ENCODE peak calls at places on chromosome 9, in ten cellular contexts. N is fibroblast of lung, Y is cardiac muscle cell, P is lung, C is breast epithelium, X is ascending aorta, W is neural progenitor cell, T is SK-N-SH, L is gastrocnemius medialis, J is AG04450. V is an unnamed sample.

GRCh38 chr9:134475051-134475790 is 149.0 kb downstream of the RXRA start:
- DNase-seq in N (peak; percentile 85), Y (peak; percentile 93), P (peak; percentile 71), C (peak; percentile 54), X (no peak), W (no peak), T (no peak), L (no peak), J (no peak), V (no peak)

GRCh38 chr9:137053944-137054931 is at the start of gene ENTPD2:
- DNase-seq in N (no peak), Y (no peak), P (no peak), C (peak; percentile 67), X (no peak), W (peak; percentile 56), T (no peak), L (no peak), J (no peak), V (no peak)

GRCh38 chr9:108180511-108180910 is 675.3 kb downstream of the ACTL7B start:
- DNase-seq in N (peak; percentile 18), Y (peak; percentile 23), P (no peak), C (no peak), X (no peak), W (no peak), T (no peak), L (no peak), J (no peak), V (no peak)

GRCh38 chr9:135960328-135961276 is 571 bp downstream of the UBAC1 start:
- DNase-seq in N (no peak), Y (peak; percentile 17), P (no peak), C (no peak), X (no peak), W (peak; percentile 75), T (peak; percentile 80), L (no peak), J (no peak), V (no peak)

GRCh38 chr9:503881-504852 is 289.5 kb downstream of the DOCK8 start:
- DNase-seq in N (peak; percentile 40), Y (peak; percentile 78), P (peak; percentile 78), C (peak; percentile 50), X (no peak), W (peak; percentile 94), T (peak; percentile 76), L (peak; percentile 47), J (no peak), V (peak; percentile 61)

GRCh38 chr9:27278374-27278773 is 18.6 kb downstream of the EQTN start:
- DNase-seq in N (peak; percentile 8), Y (peak; percentile 29), P (no peak), C (no peak), X (no peak), W (no peak), T (no peak), L (no peak), J (no peak), V (no peak)

GRCh38 chr9:76562511-76562911 is 103.5 kb downstream of the GCNT1 start:
- DNase-seq in N (peak; percentile 67), Y (peak; percentile 81), P (no peak), C (no peak), X (no peak), W (no peak), T (no peak), L (no peak), J (no peak), V (no peak)

GRCh38 chr9:975740-976257 is 656 bp upstream of the DMRT3 start:
- DNase-seq in N (no peak), Y (no peak), P (no peak), C (no peak), X (no peak), W (no peak), T (no peak), L (no peak), J (no peak), V (no peak)

GRCh38 chr9:98254236-98255063 is 999 bp downstream of the TBC1D2 start:
- DNase-seq in N (no peak), Y (no peak), P (no peak), C (no peak), X (no peak), W (no peak), T (no peak), L (no peak), J (no peak), V (no peak)

GRCh38 chr9:34046784-34047379 is 1.8 kb downstream of the UBAP2 start:
- DNase-seq in N (no peak), Y (peak; percentile 20), P (no peak), C (no peak), X (no peak), W (peak; percentile 4), T (peak; percentile 24), L (no peak), J (no peak), V (no peak)

GRCh38 chr9:73714294-73714693 is 562.6 kb downstream of the ANXA1 start:
- DNase-seq in N (no peak), Y (no peak), P (no peak), C (no peak), X (no peak), W (no peak), T (no peak), L (no peak), J (no peak), V (no peak)

GRCh38 chr9:70947086-70947485 is 174.3 kb downstream of the TRPM3 start:
- DNase-seq in N (no peak), Y (no peak), P (no peak), C (no peak), X (no peak), W (no peak), T (no peak), L (no peak), J (no peak), V (no peak)

GRCh38 chr9:72680593-72681317 is 159.3 kb downstream of the TMC1 start:
- DNase-seq in N (no peak), Y (no peak), P (no peak), C (no peak), X (no peak), W (peak; percentile 64), T (no peak), L (no peak), J (no peak), V (no peak)

GRCh38 chr9:127876026-127876763 is 1.3 kb downstream of the AK1 start:
- DNase-seq in N (no peak), Y (no peak), P (peak; percentile 72), C (no peak), X (no peak), W (no peak), T (no peak), L (no peak), J (no peak), V (no peak)

GRCh38 chr9:134825025-134825424 is 55.6 kb upstream of the FCN2 start:
- DNase-seq in N (no peak), Y (no peak), P (no peak), C (no peak), X (no peak), W (no peak), T (no peak), L (no peak), J (no peak), V (no peak)

GRCh38 chr9:77935974-77936373 is 95.6 kb downstream of the GNAQ start:
- DNase-seq in N (no peak), Y (no peak), P (no peak), C (no peak), X (no peak), W (no peak), T (no peak), L (no peak), J (no peak), V (no peak)

DNA sequence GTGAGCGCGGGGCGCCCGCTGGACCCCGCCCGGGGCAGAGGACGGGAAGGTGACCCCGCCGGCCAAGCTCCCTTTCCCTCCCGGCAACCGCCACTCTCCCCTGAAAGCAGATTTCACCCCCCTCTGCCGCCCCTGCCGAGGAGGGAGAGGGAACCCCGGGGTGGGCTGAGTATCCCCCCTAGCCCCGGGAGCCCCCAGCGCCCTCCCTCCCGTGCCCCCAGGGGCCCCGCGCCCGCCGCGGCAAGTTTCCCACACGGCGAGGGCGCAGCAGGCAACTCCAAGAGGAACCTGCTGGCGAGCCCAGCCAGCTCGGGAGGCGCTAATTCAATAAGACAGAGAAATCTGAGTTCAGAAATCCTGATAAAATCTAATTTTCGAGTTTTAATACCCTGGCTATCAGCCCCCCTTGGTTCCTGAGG is 1.6 kb downstream of the NTNG2 start:
- DNase-seq in N (peak; percentile 30), Y (no peak), P (no peak), C (no peak), X (no peak), W (peak; percentile 65), T (peak; percentile 67), L (no peak), J (no peak), V (no peak)
- H3K27me3 ChIP-seq in N (peaks cover 30% of the 10 kb centered on the region), Y (peaks cover 92% of the 10 kb centered on the region), P (no peaks in the 10 kb centered on the region), C (peaks cover 11% of the 10 kb centered on the region), X (peaks cover 17% of the 10 kb centered on the region), W (peaks cover 92% of the 10 kb centered on the region), T (no peaks in the 10 kb centered on the region), L (peaks cover 70% of the 10 kb centered on the region), J (peaks cover 62% of the 10 kb centered on the region), V (peaks cover 67% of the 10 kb centered on the region)

DNA sequence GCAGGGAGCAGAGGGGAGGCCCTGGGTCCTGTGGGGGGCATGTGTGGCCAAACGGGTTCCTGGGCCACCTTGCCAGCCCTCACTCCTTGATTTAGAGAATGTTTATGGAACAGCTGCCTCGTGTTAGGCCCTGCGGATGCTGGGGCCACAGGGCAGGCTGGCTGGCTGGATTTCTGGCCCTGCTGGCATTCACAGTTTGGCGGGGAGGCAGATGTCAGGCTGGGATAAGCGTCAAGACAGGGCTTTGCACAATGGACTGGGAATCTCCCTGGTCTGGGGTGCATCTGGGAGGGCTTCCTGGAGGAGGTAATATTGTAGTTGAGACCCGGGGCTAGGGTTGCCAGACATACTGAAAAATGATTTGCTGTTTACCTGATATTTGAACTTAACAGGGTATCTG is 13.8 kb downstream of the NCS1 start:
- DNase-seq in N (peak; percentile 47), Y (no peak), P (no peak), C (no peak), X (no peak), W (no peak), T (peak; percentile 53), L (no peak), J (no peak), V (no peak)
- H3K27ac ChIP-seq in N (peak overlapping the region; percentile 74), Y (peak overlapping the region; percentile 99), P (no peak overlapping the region), C (peak overlapping the region; percentile 60), X (peak overlapping the region; percentile 90), W (peak overlapping the region; percentile 56), T (peak overlapping the region; percentile 20), L (no peak overlapping the region), J (peak overlapping the region; percentile 81), V (no peak overlapping the region)

DNA sequence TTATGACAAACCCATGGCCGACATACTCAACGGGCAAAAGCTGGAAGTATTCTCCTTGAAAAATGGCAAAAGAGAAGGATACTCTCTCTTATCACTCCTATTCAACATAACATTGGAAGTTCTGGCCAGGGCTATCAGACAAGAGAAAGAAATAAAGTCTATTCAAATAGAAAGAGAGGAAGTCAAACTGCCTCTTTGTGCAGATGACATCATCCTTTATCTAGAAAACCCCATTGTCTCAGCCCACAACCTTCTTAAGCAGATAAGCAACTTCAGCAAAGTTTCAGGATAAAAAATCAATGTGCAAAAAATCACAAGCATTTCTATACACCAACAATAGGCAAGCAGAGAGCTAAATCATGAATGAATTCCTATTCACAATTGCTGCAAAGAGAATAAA is 1799.9 kb upstream of the ACO1 start:
- DNase-seq in N (no peak), Y (no peak), P (no peak), C (no peak), X (no peak), W (no peak), T (no peak), L (no peak), J (no peak), V (no peak)
- TF ChIP-seq CTCF in N (no peak), Y (no peak), P (no peak), C (no peak), X (no peak), W (no peak), T (no peak), L (no peak), J (no peak), V (no peak)

GRCh38 chr9:38229830-38230155 is 160.8 kb upstream of the SHB start:
- DNase-seq in N (no peak), Y (no peak), P (no peak), C (no peak), X (no peak), W (no peak), T (no peak), L (no peak), J (no peak), V (no peak)
- H3K27me3 ChIP-seq in N (peaks cover 7% of the 10 kb centered on the region), Y (no peaks in the 10 kb centered on the region), P (no peaks in the 10 kb centered on the region), C (no peaks in the 10 kb centered on the region), X (no peaks in the 10 kb centered on the region), W (peaks cover 18% of the 10 kb centered on the region), T (peaks cover 12% of the 10 kb centered on the region), L (peaks cover 3% of the 10 kb centered on the region), J (peaks cover 33% of the 10 kb centered on the region), V (peaks cover 6% of the 10 kb centered on the region)

V was measured in CD4-positive, alpha-beta T cell.